ENCODE peak calls at places on chromosomes 5 and 9, in seven cellular contexts. One of them, this sample, is unnamed.

GRCh38 chr5:133977161-133977787 is 8.8 kb upstream of the C5orf15 start:
- DNase-seq in A549: no peak
- DNase-seq in GM12878: peak
- DNase-seq in transverse colon: no peak
- DNase-seq in sigmoid colon: no peak
- DNase-seq in stomach: peak
- DNase-seq in SK-N-SH: no peak
- DNase-seq in this sample: no peak

GRCh38 chr5:56302027-56302426 is 68.9 kb upstream of the ANKRD55 start:
- DNase-seq in GM12878: no peak
- DNase-seq in SK-N-SH: no peak
- DNase-seq in A549: no peak
- DNase-seq in stomach: no peak
- DNase-seq in transverse colon: no peak
- DNase-seq in sigmoid colon: no peak
- DNase-seq in this sample: no peak

GRCh38 chr5:151923865-151924264 is 786 bp downstream of the GLRA1 start:
- DNase-seq in SK-N-SH: peak
- DNase-seq in sigmoid colon: no peak
- DNase-seq in stomach: no peak
- DNase-seq in A549: peak
- DNase-seq in GM12878: no peak
- DNase-seq in transverse colon: no peak
- DNase-seq in this sample: no peak

GRCh38 chr9:105399117-105399516 is 48.7 kb upstream of the FSD1L start:
- DNase-seq in A549: no peak
- DNase-seq in transverse colon: no peak
- DNase-seq in GM12878: no peak
- DNase-seq in SK-N-SH: no peak
- DNase-seq in stomach: no peak
- DNase-seq in sigmoid colon: no peak
- DNase-seq in this sample: no peak

GRCh38 chr5:77312411-77312810 is 101.9 kb downstream of the PDE8B start:
- DNase-seq in sigmoid colon: no peak
- DNase-seq in GM12878: no peak
- DNase-seq in SK-N-SH: no peak
- DNase-seq in A549: peak
- DNase-seq in transverse colon: no peak
- DNase-seq in stomach: no peak
- DNase-seq in this sample: no peak

GRCh38 chr5:174315871-174316270 is 270.4 kb downstream of the NSG2 start:
- DNase-seq in A549: no peak
- DNase-seq in sigmoid colon: no peak
- DNase-seq in GM12878: no peak
- DNase-seq in transverse colon: no peak
- DNase-seq in stomach: no peak
- DNase-seq in SK-N-SH: no peak
- DNase-seq in this sample: peak

GRCh38 chr5:140481758-140482157 is 65.7 kb upstream of the EIF4EBP3 start:
- DNase-seq in GM12878: no peak
- DNase-seq in A549: no peak
- DNase-seq in sigmoid colon: no peak
- DNase-seq in stomach: no peak
- DNase-seq in SK-N-SH: no peak
- DNase-seq in transverse colon: no peak
- DNase-seq in this sample: no peak

GRCh38 chr5:150131978-150132694 is 23.5 kb downstream of the PDGFRB start:
- DNase-seq in SK-N-SH: no peak
- DNase-seq in transverse colon: no peak
- DNase-seq in sigmoid colon: no peak
- DNase-seq in GM12878: no peak
- DNase-seq in stomach: no peak
- DNase-seq in A549: no peak
- DNase-seq in this sample: no peak

GRCh38 chr5:93596676-93597441 is 13.8 kb downstream of the NR2F1 start:
- DNase-seq in stomach: peak
- DNase-seq in sigmoid colon: no peak
- DNase-seq in SK-N-SH: peak
- DNase-seq in A549: peak
- DNase-seq in transverse colon: peak
- DNase-seq in GM12878: no peak
- DNase-seq in this sample: no peak

GRCh38 chr5:342501-343460 is 21.3 kb downstream of the AHRR start:
- DNase-seq in GM12878: no peak
- DNase-seq in SK-N-SH: no peak
- DNase-seq in stomach: no peak
- DNase-seq in sigmoid colon: no peak
- DNase-seq in A549: no peak
- DNase-seq in transverse colon: no peak
- DNase-seq in this sample: no peak

GRCh38 chr5:119275873-119276214 is 80.0 kb upstream of the TNFAIP8 start:
- DNase-seq in sigmoid colon: no peak
- DNase-seq in transverse colon: peak
- DNase-seq in stomach: no peak
- DNase-seq in GM12878: peak
- DNase-seq in SK-N-SH: no peak
- DNase-seq in A549: no peak
- DNase-seq in this sample: no peak

GRCh38 chr5:150078802-150079654 is 7.3 kb downstream of the CSF1R start:
- DNase-seq in sigmoid colon: no peak
- DNase-seq in stomach: peak
- DNase-seq in A549: no peak
- DNase-seq in GM12878: no peak
- DNase-seq in SK-N-SH: peak
- DNase-seq in transverse colon: no peak
- DNase-seq in this sample: peak

GRCh38 chr5:155822177-155822576 is 504.8 kb upstream of the SGCD start:
- DNase-seq in SK-N-SH: peak
- DNase-seq in transverse colon: no peak
- DNase-seq in stomach: no peak
- DNase-seq in GM12878: no peak
- DNase-seq in A549: peak
- DNase-seq in sigmoid colon: no peak
- DNase-seq in this sample: no peak

GRCh38 chr5:65305913-65306312 is 175.8 kb downstream of the ADAMTS6 start:
- DNase-seq in stomach: no peak
- DNase-seq in SK-N-SH: no peak
- DNase-seq in GM12878: no peak
- DNase-seq in transverse colon: no peak
- DNase-seq in sigmoid colon: no peak
- DNase-seq in A549: no peak
- DNase-seq in this sample: no peak

GRCh38 chr5:134551891-134552290 is 26.4 kb downstream of the JADE2 start:
- DNase-seq in stomach: no peak
- DNase-seq in sigmoid colon: no peak
- DNase-seq in A549: no peak
- DNase-seq in SK-N-SH: no peak
- DNase-seq in transverse colon: no peak
- DNase-seq in GM12878: no peak
- DNase-seq in this sample: no peak

GRCh38 chr5:109855056-109855455 is 165.3 kb downstream of the MAN2A1 start:
- DNase-seq in GM12878: no peak
- DNase-seq in SK-N-SH: no peak
- DNase-seq in stomach: no peak
- DNase-seq in transverse colon: no peak
- DNase-seq in A549: no peak
- DNase-seq in sigmoid colon: no peak
- DNase-seq in this sample: no peak

GRCh38 chr5:12292610-12293204 is 388.5 kb upstream of the CTNND2 start:
- DNase-seq in transverse colon: no peak
- DNase-seq in A549: peak
- DNase-seq in GM12878: no peak
- DNase-seq in sigmoid colon: no peak
- DNase-seq in SK-N-SH: no peak
- DNase-seq in stomach: no peak
- DNase-seq in this sample: no peak

GRCh38 chr9:93020785-93021670 is 37.5 kb upstream of the SUSD3 start:
- DNase-seq in A549: no peak
- DNase-seq in SK-N-SH: no peak
- DNase-seq in stomach: no peak
- DNase-seq in transverse colon: no peak
- DNase-seq in GM12878: no peak
- DNase-seq in sigmoid colon: peak
- DNase-seq in this sample: no peak

GRCh38 chr9:77016111-77016525 is 3.3 kb upstream of the FOXB2 start:
- DNase-seq in GM12878: no peak
- DNase-seq in transverse colon: no peak
- DNase-seq in SK-N-SH: peak
- DNase-seq in stomach: no peak
- DNase-seq in A549: no peak
- DNase-seq in sigmoid colon: no peak
- DNase-seq in this sample: no peak

GRCh38 chr9:2302606-2303005 is 287.5 kb downstream of the SMARCA2 start:
- DNase-seq in GM12878: no peak
- DNase-seq in sigmoid colon: no peak
- DNase-seq in transverse colon: no peak
- DNase-seq in stomach: no peak
- DNase-seq in SK-N-SH: no peak
- DNase-seq in A549: no peak
- DNase-seq in this sample: no peak

GRCh38 chr9:33263936-33264472 is 504 bp downstream of the BAG1 start:
- DNase-seq in sigmoid colon: peak
- DNase-seq in GM12878: no peak
- DNase-seq in stomach: peak
- DNase-seq in SK-N-SH: peak
- DNase-seq in A549: no peak
- DNase-seq in transverse colon: peak
- DNase-seq in this sample: peak

GRCh38 chr9:2764371-2764770 is 47.1 kb downstream of the KCNV2 start:
- DNase-seq in GM12878: peak
- DNase-seq in SK-N-SH: no peak
- DNase-seq in A549: no peak
- DNase-seq in transverse colon: no peak
- DNase-seq in sigmoid colon: no peak
- DNase-seq in stomach: no peak
- DNase-seq in this sample: no peak

GRCh38 chr5:127685662-127686061 is 17.5 kb upstream of the CCDC192 start:
- DNase-seq in GM12878: no peak
- DNase-seq in A549: no peak
- DNase-seq in stomach: no peak
- DNase-seq in transverse colon: no peak
- DNase-seq in sigmoid colon: no peak
- DNase-seq in SK-N-SH: no peak
- DNase-seq in this sample: no peak

GRCh38 chr5:179373961-179374505 is 28.8 kb upstream of the ADAMTS2 start:
- DNase-seq in SK-N-SH: peak
- DNase-seq in A549: no peak
- DNase-seq in GM12878: no peak
- DNase-seq in sigmoid colon: peak
- DNase-seq in transverse colon: no peak
- DNase-seq in stomach: no peak
- DNase-seq in this sample: peak

GRCh38 chr9:134602547-134603362 is 38.8 kb upstream of the COL5A1 start:
- DNase-seq in stomach: no peak
- DNase-seq in sigmoid colon: peak
- DNase-seq in transverse colon: peak
- DNase-seq in A549: peak
- DNase-seq in GM12878: no peak
- DNase-seq in SK-N-SH: peak
- DNase-seq in this sample: no peak

GRCh38 chr9:135226369-135227050 is 139.0 kb downstream of the OLFM1 start:
- DNase-seq in transverse colon: no peak
- DNase-seq in GM12878: no peak
- DNase-seq in SK-N-SH: no peak
- DNase-seq in A549: no peak
- DNase-seq in stomach: no peak
- DNase-seq in sigmoid colon: peak
- DNase-seq in this sample: peak

GRCh38 chr5:116494784-116495480 is 79.7 kb downstream of the SEMA6A start:
- DNase-seq in transverse colon: no peak
- DNase-seq in stomach: no peak
- DNase-seq in sigmoid colon: no peak
- DNase-seq in SK-N-SH: no peak
- DNase-seq in GM12878: no peak
- DNase-seq in A549: no peak
- DNase-seq in this sample: no peak

GRCh38 chr5:93894471-93895354 is 153.3 kb upstream of the POU5F2 start:
- DNase-seq in GM12878: no peak
- DNase-seq in A549: peak
- DNase-seq in transverse colon: no peak
- DNase-seq in sigmoid colon: no peak
- DNase-seq in stomach: no peak
- DNase-seq in SK-N-SH: peak
- DNase-seq in this sample: no peak

GRCh38 chr5:139764250-139764791 is 31.3 kb upstream of the PSD2 start:
- DNase-seq in GM12878: no peak
- DNase-seq in stomach: no peak
- DNase-seq in A549: no peak
- DNase-seq in SK-N-SH: peak
- DNase-seq in transverse colon: no peak
- DNase-seq in sigmoid colon: no peak
- DNase-seq in this sample: no peak

GRCh38 chr9:99822096-99822595 is 461 bp downstream of the NR4A3 start:
- DNase-seq in sigmoid colon: no peak
- DNase-seq in transverse colon: peak
- DNase-seq in GM12878: no peak
- DNase-seq in A549: no peak
- DNase-seq in SK-N-SH: no peak
- DNase-seq in stomach: no peak
- DNase-seq in this sample: peak

GRCh38 chr5:132837868-132838267 is 7.4 kb upstream of the SHROOM1 start:
- DNase-seq in A549: no peak
- DNase-seq in stomach: peak
- DNase-seq in sigmoid colon: no peak
- DNase-seq in SK-N-SH: no peak
- DNase-seq in transverse colon: peak
- DNase-seq in GM12878: no peak
- DNase-seq in this sample: no peak
- TF ChIP-seq EP300 in A549: no peak
- TF ChIP-seq EP300 in stomach: no peak
- TF ChIP-seq EP300 in sigmoid colon: no peak
- TF ChIP-seq EP300 in SK-N-SH: no peak
- TF ChIP-seq EP300 in transverse colon: no peak
- TF ChIP-seq EP300 in GM12878: no peak
- TF ChIP-seq EP300 in this sample: no peak

GRCh38 chr5:163645421-163646416 is 140.3 kb downstream of the MAT2B start:
- DNase-seq in A549: no peak
- DNase-seq in GM12878: no peak
- DNase-seq in stomach: no peak
- DNase-seq in transverse colon: no peak
- DNase-seq in SK-N-SH: no peak
- DNase-seq in sigmoid colon: no peak
- DNase-seq in this sample: no peak
- TF ChIP-seq EP300 in A549: no peak
- TF ChIP-seq EP300 in GM12878: no peak
- TF ChIP-seq EP300 in stomach: no peak
- TF ChIP-seq EP300 in transverse colon: no peak
- TF ChIP-seq EP300 in SK-N-SH: no peak
- TF ChIP-seq EP300 in sigmoid colon: no peak
- TF ChIP-seq EP300 in this sample: no peak

GRCh38 chr5:100409538-100409937 is 125.6 kb upstream of the FAM174A start:
- DNase-seq in GM12878: no peak
- DNase-seq in SK-N-SH: no peak
- DNase-seq in transverse colon: no peak
- DNase-seq in stomach: no peak
- DNase-seq in sigmoid colon: no peak
- DNase-seq in A549: no peak
- DNase-seq in this sample: no peak
- TF ChIP-seq EP300 in GM12878: no peak
- TF ChIP-seq EP300 in SK-N-SH: no peak
- TF ChIP-seq EP300 in transverse colon: no peak
- TF ChIP-seq EP300 in stomach: no peak
- TF ChIP-seq EP300 in sigmoid colon: no peak
- TF ChIP-seq EP300 in A549: no peak
- TF ChIP-seq EP300 in this sample: no peak

GRCh38 chr9:101212661-101213060 is 172.1 kb downstream of the BAAT start:
- DNase-seq in GM12878: no peak
- DNase-seq in A549: no peak
- DNase-seq in transverse colon: no peak
- DNase-seq in sigmoid colon: no peak
- DNase-seq in SK-N-SH: no peak
- DNase-seq in stomach: no peak
- DNase-seq in this sample: no peak
- TF ChIP-seq EP300 in GM12878: no peak
- TF ChIP-seq EP300 in A549: no peak
- TF ChIP-seq EP300 in transverse colon: no peak
- TF ChIP-seq EP300 in sigmoid colon: no peak
- TF ChIP-seq EP300 in SK-N-SH: no peak
- TF ChIP-seq EP300 in stomach: no peak
- TF ChIP-seq EP300 in this sample: no peak

This sample was measured in suprapubic skin.